ENCODE peak calls at places on chromosomes 5 and 9, in six cellular contexts. X, K, I, N, W and R are unnamed samples.
A peak's percentile ranks its signal among the peaks of the same experiment; 100 is the strongest.

GRCh38 chr5:168132186-168132585 is 159.3 kb upstream of the WWC1 start:
- DNase-seq in X (no peak), K (no peak), I (no peak), N (peak; percentile 10), W (no peak), R (no peak)

GRCh38 chr5:116497648-116498047 is 77.0 kb downstream of the SEMA6A start:
- DNase-seq in X (no peak), K (no peak), I (no peak), N (no peak), W (no peak), R (no peak)

GRCh38 chr5:15901151-15901550 is 278.4 kb downstream of the MARCHF11 start:
- DNase-seq in X (no peak), K (no peak), I (no peak), N (no peak), W (no peak), R (no peak)

GRCh38 chr9:880725-881124 is 39.2 kb downstream of the DMRT1 start:
- DNase-seq in X (no peak), K (no peak), I (no peak), N (no peak), W (no peak), R (no peak)

GRCh38 chr9:95742821-95743220 is 132.7 kb upstream of the ERCC6L2 start:
- DNase-seq in X (no peak), K (peak; percentile 37), I (no peak), N (no peak), W (no peak), R (no peak)

GRCh38 chr5:157280927-157281326 is 15.0 kb downstream of the CYFIP2 start:
- DNase-seq in X (no peak), K (no peak), I (no peak), N (peak; percentile 14), W (no peak), R (peak; percentile 10)

GRCh38 chr5:6544561-6544935 is 88.3 kb downstream of the NSUN2 start:
- DNase-seq in X (no peak), K (no peak), I (no peak), N (no peak), W (no peak), R (no peak)

GRCh38 chr9:78595200-78595945 is 298.4 kb downstream of the PSAT1 start:
- DNase-seq in X (no peak), K (no peak), I (no peak), N (peak; percentile 43), W (no peak), R (no peak)

GRCh38 chr5:141709704-141710267 is 27.8 kb upstream of the ARAP3 start:
- DNase-seq in X (no peak), K (no peak), I (no peak), N (no peak), W (no peak), R (no peak)

GRCh38 chr9:36268007-36268427 is 9.8 kb upstream of the GNE start:
- DNase-seq in X (no peak), K (no peak), I (no peak), N (peak; percentile 71), W (no peak), R (no peak)

GRCh38 chr5:147101654-147102053 is 133.2 kb upstream of the STK32A start:
- DNase-seq in X (no peak), K (no peak), I (no peak), N (no peak), W (no peak), R (no peak)

GRCh38 chr5:167631191-167631590 is 660.3 kb upstream of the WWC1 start:
- DNase-seq in X (no peak), K (no peak), I (no peak), N (no peak), W (no peak), R (no peak)

GRCh38 chr9:37300620-37301368 is 121.7 kb upstream of the GRHPR start:
- DNase-seq in X (no peak), K (no peak), I (no peak), N (peak; percentile 49), W (no peak), R (peak; percentile 26)

GRCh38 chr9:104280216-104280585 is 186.1 kb downstream of the SMC2 start:
- DNase-seq in X (no peak), K (no peak), I (no peak), N (no peak), W (no peak), R (no peak)

GRCh38 chr9:129469188-129469987 is 151.5 kb downstream of the C9orf50 start:
- DNase-seq in X (peak; percentile 60), K (no peak), I (no peak), N (no peak), W (no peak), R (no peak)

GRCh38 chr5:166342330-166342891 is 1949.0 kb upstream of the WWC1 start:
- DNase-seq in X (no peak), K (no peak), I (no peak), N (no peak), W (no peak), R (no peak)

GRCh38 chr9:115231116-115231515 is 113.2 kb upstream of the TNC start:
- DNase-seq in X (no peak), K (no peak), I (no peak), N (no peak), W (no peak), R (no peak)

GRCh38 chr5:103111458-103111857 is 8.5 kb downstream of the GIN1 start:
- DNase-seq in X (no peak), K (no peak), I (no peak), N (no peak), W (no peak), R (no peak)

GRCh38 chr5:103109277-103109676 is 10.7 kb downstream of the GIN1 start:
- DNase-seq in X (no peak), K (no peak), I (no peak), N (no peak), W (no peak), R (no peak)

GRCh38 chr5:103114440-103114839 is 5.5 kb downstream of the GIN1 start:
- DNase-seq in X (no peak), K (no peak), I (no peak), N (no peak), W (no peak), R (no peak)

GRCh38 chr5:103110403-103110802 is 9.5 kb downstream of the GIN1 start:
- DNase-seq in X (no peak), K (no peak), I (no peak), N (no peak), W (no peak), R (no peak)

GRCh38 chr5:103112910-103113309 is 7.0 kb downstream of the GIN1 start:
- DNase-seq in X (no peak), K (no peak), I (no peak), N (no peak), W (no peak), R (no peak)
- TF ChIP-seq POLR2A in X (no peak), K (no peak), I (no peak), N (no peak), W (no peak), R (no peak)

GRCh38 chr5:148383564-148384388 is at the start of gene FBXO38:
- DNase-seq in X (peak; percentile 97), K (peak; percentile 99), I (peak; percentile 97), N (peak; percentile 95), W (peak; percentile 97), R (peak; percentile 97)
- TF ChIP-seq POLR2A in X (peak; percentile 63), K (no peak), I (peak; percentile 78), N (peak; percentile 89), W (peak; percentile 82), R (peak; percentile 89)

DNA sequence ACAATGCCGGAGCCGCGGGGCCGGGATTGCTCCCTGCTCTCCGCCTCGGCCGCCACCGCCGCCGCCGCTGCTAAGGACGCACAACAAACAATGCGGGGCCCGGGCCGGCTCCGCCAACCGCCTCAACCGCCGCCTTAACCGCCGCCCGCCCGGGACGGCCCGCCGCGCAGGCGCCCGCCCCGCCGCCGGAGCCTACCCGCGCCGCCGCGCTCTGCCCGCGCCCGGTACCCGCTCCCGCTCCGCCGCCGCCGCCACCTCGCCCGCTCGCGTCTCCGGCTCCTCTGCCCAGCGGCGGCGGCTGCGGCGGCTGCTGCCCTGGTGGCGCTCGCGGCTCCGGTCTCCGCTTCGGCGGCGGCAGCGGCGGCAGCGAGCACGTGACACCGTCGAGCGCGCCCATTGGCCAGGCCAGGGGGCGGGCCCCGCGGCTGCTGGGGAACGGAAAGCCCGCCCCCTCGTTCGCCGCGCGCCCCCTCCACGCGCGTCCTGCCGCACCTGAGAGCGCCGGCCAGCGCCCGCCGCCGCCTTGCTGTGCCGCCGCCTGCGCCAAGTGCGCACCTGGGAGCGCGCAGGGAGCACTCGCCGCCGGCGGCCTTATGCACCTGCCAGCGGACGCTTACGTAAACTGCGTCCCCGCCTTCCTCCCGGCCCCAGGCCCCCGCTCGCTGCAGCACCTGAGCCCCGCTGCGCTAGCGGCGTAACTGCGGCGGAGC is at the start of gene STRBP:
- DNase-seq in X (peak; percentile 84), K (peak; percentile 98), I (peak; percentile 92), N (peak; percentile 61), W (peak; percentile 78), R (peak; percentile 96)
- TF ChIP-seq POLR2A in X (peak; percentile 51), K (no peak), I (peak; percentile 55), N (no peak), W (peak; percentile 59), R (peak; percentile 45)

GRCh38 chr9:35078066-35078465 is 1.7 kb downstream of the FANCG start:
- DNase-seq in X (no peak), K (no peak), I (no peak), N (no peak), W (no peak), R (no peak)

GRCh38 chr9:35075358-35075757 is 2.9 kb upstream of the VCP start:
- DNase-seq in X (no peak), K (no peak), I (no peak), N (no peak), W (no peak), R (no peak)

GRCh38 chr9:35076848-35077247 is 2.9 kb downstream of the FANCG start:
- DNase-seq in X (no peak), K (no peak), I (no peak), N (no peak), W (no peak), R (no peak)

GRCh38 chr9:35079041-35079425 is 709 bp downstream of the FANCG start:
- DNase-seq in X (no peak), K (no peak), I (no peak), N (no peak), W (no peak), R (peak; percentile 47)

DNA sequence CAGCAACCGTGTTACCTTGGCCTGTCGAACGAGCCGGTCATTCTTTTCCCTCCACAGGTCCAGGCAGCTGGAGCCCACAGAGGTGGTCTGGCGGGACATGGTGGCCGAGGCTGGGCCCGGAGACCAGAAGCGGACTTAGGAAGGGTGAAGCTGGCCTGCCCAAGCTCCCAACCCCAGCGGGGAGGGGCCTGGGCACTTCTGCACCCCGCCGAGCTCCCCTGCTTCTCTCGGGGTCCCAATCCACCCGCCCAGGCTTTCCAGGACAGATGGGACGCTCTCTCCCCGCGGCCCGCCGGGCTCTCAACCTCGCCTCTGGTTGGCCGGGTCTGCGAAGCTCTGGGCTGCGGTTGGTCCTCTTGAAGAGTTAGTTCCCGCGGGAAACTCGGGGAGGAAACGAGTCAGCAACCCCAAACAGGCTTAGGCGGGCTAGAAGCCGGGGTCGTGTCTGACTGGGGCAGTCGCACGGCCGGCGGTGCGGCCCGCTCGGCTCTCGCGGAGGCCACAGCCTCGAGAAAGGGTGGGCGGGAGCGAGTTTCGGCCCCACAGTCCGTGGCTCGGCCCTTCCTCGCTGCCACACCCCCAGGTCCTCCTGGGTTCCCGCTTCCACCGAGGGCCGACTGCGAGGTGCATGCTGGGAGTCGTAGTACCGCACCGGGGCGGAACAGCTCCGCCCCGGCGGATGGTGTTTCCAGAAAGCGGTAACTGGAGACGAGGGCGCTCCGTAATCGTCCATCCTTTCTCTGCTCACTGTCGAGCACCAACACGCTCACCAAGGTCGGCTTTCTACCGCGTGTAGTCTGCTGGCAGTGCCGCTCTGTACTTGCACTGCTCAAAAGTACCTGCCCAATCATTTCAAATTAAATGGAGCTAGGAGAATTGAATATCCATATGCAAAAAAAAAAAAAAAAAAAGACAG is at the start of gene FANCG:
- DNase-seq in X (peak; percentile 94), K (peak; percentile 98), I (peak; percentile 91), N (peak; percentile 92), W (peak; percentile 86), R (peak; percentile 91)
- TF ChIP-seq POLR2A in X (peak; percentile 88), K (no peak), I (peak; percentile 61), N (no peak), W (no peak), R (peak; percentile 83)